ENCODE peak calls at places on chromosomes 2 and 18, in five cellular contexts. C is neural crest cell, Y is WTC11, L is IMR-90, A is endodermal cell. T is an unnamed sample.

GRCh38 chr2:208454861-208455260 is 48.3 kb downstream of the PTH2R start:
- DNase-seq in L (no peak), C (no peak), Y (no peak), A (no peak), T (no peak)

GRCh38 chr2:132623096-132623839 is 46.7 kb downstream of the LYPD1 start:
- DNase-seq in A (no peak), C (no peak), Y (no peak), L (peak; percentile 79), T (peak; percentile 82)

GRCh38 chr2:196293751-196294486 is 122.5 kb upstream of the STK17B start:
- DNase-seq in Y (no peak), L (peak; percentile 96), A (no peak), C (no peak), T (peak; percentile 50)

GRCh38 chr2:234146087-234146826 is 95.8 kb downstream of the SPP2 start:
- DNase-seq in Y (no peak), L (peak; percentile 86), C (no peak), A (no peak), T (peak; percentile 74)

GRCh38 chr2:237702439-237703397 is 75.3 kb downstream of the LRRFIP1 start:
- DNase-seq in Y (peak; percentile 58), C (no peak), A (peak; percentile 86), L (peak; percentile 75), T (peak; percentile 72)

GRCh38 chr2:70703900-70704549 is 64.0 kb downstream of the ADD2 start:
- DNase-seq in Y (no peak), C (no peak), L (no peak), A (peak; percentile 38), T (no peak)

GRCh38 chr18:22136395-22136794 is 33.0 kb upstream of the GATA6 start:
- DNase-seq in Y (no peak), C (no peak), L (peak; percentile 46), A (no peak), T (peak; percentile 13)

GRCh38 chr2:160379399-160379798 is 114.2 kb downstream of the RBMS1 start:
- DNase-seq in Y (no peak), C (no peak), L (peak; percentile 96), A (no peak), T (peak; percentile 89)

GRCh38 chr18:34522627-34523026 is 187.5 kb upstream of the DTNA start:
- DNase-seq in A (no peak), L (no peak), Y (no peak), C (no peak), T (no peak)

GRCh38 chr2:10297950-10298349 is 4.8 kb upstream of the HPCAL1 start:
- DNase-seq in C (no peak), L (peak; percentile 97), Y (no peak), A (no peak), T (no peak)

GRCh38 chr18:74976331-74976909 is 232.5 kb downstream of the PTGR3 start:
- DNase-seq in A (no peak), L (no peak), Y (no peak), C (no peak), T (no peak)

GRCh38 chr18:58954986-58955385 is 90.3 kb downstream of the ZNF532 start:
- DNase-seq in L (no peak), A (no peak), C (no peak), Y (no peak), T (no peak)

GRCh38 chr2:165905269-165905668 is 48.3 kb downstream of the TTC21B start:
- DNase-seq in A (no peak), C (no peak), Y (no peak), L (no peak), T (no peak)

GRCh38 chr2:200479617-200480292 is 30.1 kb downstream of the KCTD18 start:
- DNase-seq in A (no peak), Y (no peak), L (peak; percentile 87), C (no peak), T (peak; percentile 18)

GRCh38 chr2:183543731-183544130 is 419.5 kb downstream of the NUP35 start:
- DNase-seq in C (no peak), A (no peak), Y (no peak), L (no peak), T (no peak)

GRCh38 chr18:11309172-11309571 is 159.8 kb upstream of the PIEZO2 start:
- DNase-seq in L (no peak), C (no peak), A (peak; percentile 72), Y (no peak), T (no peak)

GRCh38 chr18:11308499-11308898 is 159.1 kb upstream of the PIEZO2 start:
- DNase-seq in Y (no peak), C (no peak), L (peak; percentile 10), A (no peak), T (no peak)

GRCh38 chr18:11305507-11305906 is 156.1 kb upstream of the PIEZO2 start:
- DNase-seq in L (no peak), Y (no peak), A (no peak), C (no peak), T (no peak)

GRCh38 chr18:11307716-11308115 is 158.3 kb upstream of the PIEZO2 start:
- DNase-seq in C (no peak), A (no peak), L (no peak), Y (no peak), T (no peak)

DNA sequence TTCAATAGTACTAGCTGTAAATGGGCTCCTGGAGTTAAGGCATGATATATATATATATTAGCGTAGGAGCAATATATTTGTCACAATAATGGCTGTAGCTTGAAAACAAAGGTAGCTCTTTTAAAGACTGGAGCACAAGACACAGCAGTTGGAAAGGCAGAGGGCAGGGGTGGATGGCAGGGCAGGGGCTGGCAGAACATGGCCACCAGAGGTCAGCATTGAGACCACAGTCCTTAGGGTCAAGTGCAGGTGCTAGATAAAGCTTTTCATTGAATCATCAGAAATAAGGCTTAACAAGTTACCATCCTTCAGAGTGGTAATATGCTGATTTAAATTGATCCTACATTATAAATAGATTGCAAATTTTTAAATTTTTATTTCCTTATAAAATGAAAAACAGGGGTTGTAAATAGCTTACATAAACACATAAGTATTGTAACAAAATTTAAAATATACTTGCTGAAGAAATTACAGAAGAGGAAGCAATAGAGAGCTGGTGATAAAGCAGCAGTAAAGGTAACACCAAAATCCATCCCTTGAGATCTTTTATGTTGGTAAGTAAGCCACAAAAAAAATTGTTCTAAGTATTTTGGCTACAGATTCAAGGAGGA is 161.2 kb upstream of the PIEZO2 start:
- DNase-seq in L (peak; percentile 49), C (peak; percentile 70), A (peak; percentile 92), Y (peak; percentile 80), T (no peak)
- TF ChIP-seq CTCF in L (peak; percentile 67), C (peak; percentile 78), A (peak; percentile 94), Y (peak; percentile 74), T (peak; percentile 88)

DNA sequence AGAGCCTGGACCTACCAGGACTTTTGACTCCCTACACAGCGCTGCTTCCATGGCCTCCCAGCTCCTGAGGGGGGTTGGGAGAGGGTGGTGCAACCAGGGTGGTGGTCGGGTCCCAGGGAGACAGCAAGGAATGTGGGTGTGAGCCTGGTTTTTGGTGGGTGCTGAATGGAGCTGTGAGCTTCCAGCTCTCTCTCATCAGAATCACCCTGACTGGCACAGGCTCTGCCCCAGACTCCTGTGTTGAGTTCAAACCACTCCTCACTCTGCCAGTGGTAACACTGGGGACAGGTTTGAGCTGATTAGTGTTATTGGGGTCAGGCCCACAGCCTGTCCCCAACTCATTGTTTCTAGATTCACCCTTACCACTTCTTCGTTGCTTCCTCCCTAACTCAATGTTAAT is 50.3 kb upstream of the OTOF start:
- DNase-seq in A (peak; percentile 30), Y (no peak), C (no peak), L (no peak), T (no peak)
- TF ChIP-seq CTCF in A (no peak), Y (no peak), C (no peak), L (no peak), T (no peak)

GRCh38 chr2:232322560-232323327 is 55.8 kb upstream of the ALPP start:
- DNase-seq in L (no peak), Y (no peak), C (no peak), A (no peak), T (no peak)

GRCh38 chr2:232320038-232320790 is 58.3 kb upstream of the ALPP start:
- DNase-seq in C (no peak), A (peak; percentile 10), Y (no peak), L (no peak), T (no peak)

GRCh38 chr2:232321817-232322559 is 56.6 kb upstream of the ALPP start:
- DNase-seq in A (peak; percentile 35), Y (no peak), L (no peak), C (no peak), T (no peak)

GRCh38 chr2:232319117-232320037 is 59.2 kb upstream of the ALPP start:
- DNase-seq in L (no peak), Y (no peak), A (no peak), C (no peak), T (no peak)

DNA sequence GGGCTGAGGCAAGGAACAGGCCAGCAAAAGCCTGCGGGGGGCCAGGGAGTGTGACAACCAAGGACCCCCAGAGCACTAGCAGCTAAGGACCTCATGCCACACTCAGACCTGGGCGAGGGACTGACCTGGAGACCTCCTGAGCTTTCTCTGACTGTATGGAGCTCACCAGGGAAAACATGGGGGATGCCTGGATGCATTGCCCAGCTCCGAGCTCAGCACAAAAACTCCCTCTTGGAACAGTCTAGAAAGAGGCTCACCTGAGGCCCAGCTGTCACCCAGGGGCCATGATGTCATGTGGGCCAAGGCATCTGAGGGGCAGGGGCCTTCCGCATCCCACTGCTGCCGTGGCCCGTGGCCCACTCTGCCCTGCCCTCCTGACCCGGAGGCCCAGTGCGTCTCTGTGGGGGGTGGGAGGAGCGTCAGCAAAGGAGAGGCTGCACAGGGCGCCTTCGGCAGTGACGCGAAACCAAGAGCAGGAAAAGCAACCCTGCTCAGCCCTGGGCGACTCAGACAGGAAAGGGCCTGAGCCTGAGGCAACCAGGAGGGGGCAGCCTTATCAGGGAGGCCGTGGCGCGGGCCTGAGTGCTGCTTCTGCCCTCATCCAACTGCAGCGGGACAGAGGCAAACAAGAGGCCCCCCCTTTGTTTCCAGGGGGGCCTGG is 57.3 kb upstream of the ALPP start:
- DNase-seq in A (peak; percentile 82), L (no peak), C (no peak), Y (peak; percentile 70), T (no peak)
- TF ChIP-seq CTCF in A (peak; percentile 69), L (no peak), C (peak; percentile 13), Y (no peak), T (no peak)

DNA sequence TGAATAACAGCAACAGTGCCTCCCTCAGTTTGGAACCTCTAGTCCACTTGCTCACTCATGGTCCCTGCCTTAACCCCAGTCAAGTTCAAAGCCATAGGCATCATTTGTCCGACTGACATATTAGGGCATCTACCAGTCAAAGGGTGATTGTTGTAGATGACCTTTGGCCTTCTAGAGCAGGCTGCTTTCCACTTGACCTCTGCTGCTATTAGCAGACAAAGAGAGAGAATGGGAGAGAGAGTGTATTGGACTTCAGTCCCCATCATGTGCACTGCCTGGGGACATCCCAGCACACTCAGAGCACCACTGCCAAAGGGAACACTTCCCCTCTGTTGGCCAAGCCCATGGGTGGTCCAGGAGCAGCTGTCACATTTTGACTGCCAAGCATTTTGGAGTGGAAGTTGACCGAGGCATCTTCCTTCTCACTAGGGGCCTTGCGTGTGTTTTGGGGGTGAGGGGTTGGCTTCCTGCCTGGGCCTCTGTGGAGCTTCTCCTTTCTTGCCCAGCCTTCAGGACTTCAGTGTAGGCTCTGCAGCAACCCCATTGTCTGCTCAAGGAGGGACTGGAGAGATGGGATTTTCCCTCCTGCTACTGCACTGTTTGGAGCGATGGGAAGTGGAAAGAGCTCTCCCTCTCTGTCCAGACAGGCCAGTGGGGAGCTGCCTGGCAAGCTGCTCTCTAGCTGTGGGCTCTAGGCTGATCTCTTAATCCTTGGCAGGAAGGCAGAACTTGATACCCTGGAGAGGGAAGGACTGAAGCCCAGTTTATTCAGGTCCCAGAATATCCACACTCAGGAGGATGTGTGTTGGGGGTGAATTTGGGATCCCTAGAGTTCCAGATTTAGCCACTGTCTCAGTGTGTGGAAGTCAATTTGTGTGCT is 68.1 kb downstream of the TMEM247 start:
- DNase-seq in C (no peak), L (no peak), A (peak; percentile 20), Y (no peak), T (no peak)
- TF ChIP-seq CTCF in C (no peak), L (no peak), A (no peak), Y (no peak), T (no peak)

GRCh38 chr2:164430166-164430783 is 191.0 kb downstream of the GRB14 start:
- DNase-seq in A (peak; percentile 78), L (peak; percentile 38), Y (peak; percentile 34), C (peak; percentile 47), T (peak; percentile 61)
- TF ChIP-seq CTCF in A (peak; percentile 84), L (peak; percentile 67), Y (peak; percentile 23), C (peak; percentile 80), T (peak; percentile 77)

GRCh38 chr18:76264851-76265250 is 230.2 kb downstream of the ZNF516 start:
- DNase-seq in L (no peak), Y (no peak), A (no peak), C (no peak), T (no peak)
- TF ChIP-seq CTCF in L (no peak), Y (no peak), A (no peak), C (no peak), T (no peak)